ENCODE peak calls at places on chromosome 1, in four cellular contexts. D, U, J and S are unnamed samples.

GRCh38 chr1:181906631-181907030 is 154.9 kb downstream of the ZNF648 start:
- DNase-seq in D (no peak), U (no peak), J (no peak), S (no peak)

GRCh38 chr1:235107368-235108184 is 21.1 kb downstream of the TOMM20 start:
- DNase-seq in D (no peak), J (no peak), U (no peak), S (no peak)

GRCh38 chr1:23428136-23428905 is 3.8 kb upstream of the TCEA3 start:
- DNase-seq in D (no peak), U (no peak), J (no peak), S (no peak)

GRCh38 chr1:48851638-48852037 is 74.9 kb upstream of the BEND5 start:
- DNase-seq in D (no peak), J (no peak), U (no peak), S (no peak)

GRCh38 chr1:172533511-172534116 is 664 bp downstream of the SUCO start:
- DNase-seq in D (peak; percentile 73), U (peak; percentile 41), J (peak; percentile 58), S (peak; percentile 68)

GRCh38 chr1:109357673-109358072 is 40.0 kb downstream of the SORT1 start:
- DNase-seq in J (no peak), U (no peak), D (no peak), S (no peak)

GRCh38 chr1:235286667-235287066 is 41.3 kb downstream of the ARID4B start:
- DNase-seq in U (no peak), J (no peak), D (no peak), S (no peak)

GRCh38 chr1:91591175-91591968 is 90.7 kb downstream of the CDC7 start:
- DNase-seq in U (no peak), J (peak; percentile 29), D (peak; percentile 24), S (no peak)

GRCh38 chr1:89757532-89757931 is 63.3 kb upstream of the LRRC8D start:
- DNase-seq in U (peak; percentile 75), D (peak; percentile 86), J (no peak), S (no peak)

GRCh38 chr1:200029035-200029623 is 1.6 kb downstream of the NR5A2 start:
- DNase-seq in U (no peak), D (no peak), J (peak; percentile 81), S (no peak)

GRCh38 chr1:7991504-7992440 is 30.3 kb downstream of the PARK7 start:
- DNase-seq in D (no peak), J (no peak), U (no peak), S (no peak)

GRCh38 chr1:168341576-168341975 is 60.9 kb downstream of the TBX19 start:
- DNase-seq in J (no peak), U (no peak), D (no peak), S (no peak)

GRCh38 chr1:201877877-201878339 is 10.8 kb upstream of the SHISA4 start:
- DNase-seq in D (peak; percentile 44), J (peak; percentile 60), U (no peak), S (peak; percentile 71)

GRCh38 chr1:62064831-62065230 is 129.8 kb upstream of the L1TD1 start:
- DNase-seq in U (no peak), D (no peak), J (no peak), S (no peak)

GRCh38 chr1:89812992-89813391 is 7.8 kb upstream of the LRRC8D start:
- DNase-seq in J (no peak), U (no peak), D (no peak), S (no peak)

GRCh38 chr1:155698382-155699038 is 9.6 kb downstream of the DAP3 start:
- DNase-seq in J (no peak), U (no peak), D (no peak), S (no peak)

GRCh38 chr1:166843769-166844596 is 4.7 kb downstream of the POGK start:
- DNase-seq in U (no peak), D (no peak), J (no peak), S (no peak)

GRCh38 chr1:117630423-117630998 is 24.7 kb downstream of the TENT5C start:
- DNase-seq in U (no peak), J (no peak), D (no peak), S (no peak)

GRCh38 chr1:243508303-243508713 is 252.5 kb downstream of the SDCCAG8 start:
- DNase-seq in D (peak; percentile 58), J (peak; percentile 16), U (no peak), S (no peak)

GRCh38 chr1:71311396-71311795 is 230.6 kb upstream of the ZRANB2 start:
- DNase-seq in J (no peak), D (no peak), U (no peak), S (no peak)

GRCh38 chr1:38360807-38361206 is 314.2 kb upstream of the POU3F1 start:
- DNase-seq in U (no peak), J (peak; percentile 54), D (no peak), S (no peak)

GRCh38 chr1:169509354-169509753 is 23.6 kb upstream of the SLC19A2 start:
- DNase-seq in D (no peak), U (no peak), J (no peak), S (no peak)

GRCh38 chr1:245168090-245168489 is 13.3 kb downstream of the KIF26B start:
- DNase-seq in J (no peak), D (no peak), U (peak; percentile 88), S (no peak)

GRCh38 chr1:107953551-107953950 is 11.4 kb downstream of the VAV3 start:
- DNase-seq in U (no peak), D (no peak), J (no peak), S (no peak)

GRCh38 chr1:176533020-176533419 is 70.0 kb downstream of the PAPPA2 start:
- DNase-seq in J (no peak), D (no peak), U (no peak), S (no peak)

GRCh38 chr1:14815175-14815882 is 216.8 kb downstream of the KAZN start:
- DNase-seq in U (no peak), D (no peak), J (no peak), S (no peak)

GRCh38 chr1:238900334-238900865 is 486.0 kb upstream of the CHRM3 start:
- DNase-seq in D (no peak), J (no peak), U (no peak), S (no peak)

GRCh38 chr1:240824238-240824637 is 212.3 kb upstream of the GREM2 start:
- DNase-seq in J (no peak), D (no peak), U (no peak), S (no peak)
- TF ChIP-seq CTCF in J (peak; percentile 26), D (no peak), U (no peak), S (no peak)

GRCh38 chr1:156948708-156949107 is 28.3 kb downstream of the LRRC71 start:
- DNase-seq in J (peak; percentile 29), D (no peak), U (no peak), S (peak; percentile 11)
- TF ChIP-seq CTCF in J (peak; percentile 50), D (no peak), U (no peak), S (no peak)

DNA sequence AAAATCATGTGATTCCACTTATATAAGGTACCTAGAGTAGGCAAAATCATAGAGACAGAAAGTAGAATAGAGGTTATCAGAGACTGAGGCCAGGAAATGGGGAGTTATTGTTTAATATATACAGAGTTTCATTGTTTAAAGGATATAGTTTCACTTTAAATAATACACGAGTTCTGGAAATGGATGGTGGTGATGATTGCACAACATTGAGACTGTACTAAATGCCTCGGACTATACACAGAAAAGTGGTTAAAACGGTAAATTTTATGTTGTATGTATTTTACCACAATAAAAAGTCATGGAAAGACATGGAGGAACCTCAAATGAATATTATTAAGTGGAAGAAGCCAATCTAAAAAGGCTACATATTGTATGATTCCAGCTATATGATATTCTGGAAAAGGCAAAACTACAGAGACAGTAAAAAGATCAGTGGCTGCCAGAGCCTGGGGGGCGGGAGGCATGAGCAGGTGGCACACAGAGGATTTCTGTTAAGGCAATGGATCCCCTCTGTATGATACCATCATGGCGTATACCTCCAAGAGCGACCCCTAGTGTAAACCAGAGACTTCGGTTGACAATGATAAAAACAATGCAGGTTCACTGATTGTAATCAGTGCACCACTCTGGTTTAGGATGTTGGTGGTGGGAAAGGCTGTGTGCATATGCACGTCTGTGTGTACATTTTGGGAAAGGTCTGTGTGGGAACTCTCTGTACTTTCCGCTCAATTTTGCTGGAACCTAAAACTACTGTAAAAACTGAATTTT is 7.5 kb downstream of the C1orf198 start:
- DNase-seq in U (no peak), D (no peak), J (no peak), S (no peak)
- TF ChIP-seq CTCF in U (no peak), D (no peak), J (no peak), S (no peak)

GRCh38 chr1:63276625-63277024 is 45.7 kb upstream of the FOXD3 start:
- DNase-seq in J (peak; percentile 55), U (no peak), D (no peak), S (no peak)
- TF ChIP-seq CTCF in J (peak; percentile 6), U (no peak), D (no peak), S (no peak)

DNA sequence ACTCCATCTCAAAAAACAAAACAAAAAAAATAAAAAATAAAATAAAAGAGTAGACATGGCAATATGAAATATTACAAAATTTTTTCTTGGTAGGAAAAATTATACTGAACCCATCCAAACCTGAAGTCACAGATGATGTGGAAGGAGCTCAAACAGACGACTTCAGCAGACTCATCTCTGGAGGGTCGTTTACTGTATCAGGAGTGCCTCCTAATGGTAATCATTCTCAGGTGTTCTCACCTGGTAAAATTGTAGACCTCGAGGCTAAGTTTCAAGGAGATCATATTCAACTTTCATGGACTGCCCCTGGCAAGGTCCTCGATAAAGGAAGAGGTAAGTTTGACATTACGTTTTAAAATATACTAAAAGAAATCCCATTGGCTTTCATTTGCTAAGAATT is 54.3 kb upstream of the SH3GLB1 start:
- DNase-seq in D (no peak), U (no peak), J (no peak), S (no peak)
- TF ChIP-seq CTCF in D (no peak), U (no peak), J (no peak), S (no peak)